ENCODE peak calls at places on chromosome 5, in seven cellular contexts. I is tibial artery, B is body of pancreas, E is PC-3, S is adrenal gland, K is lung, Y is DND-41. C is an unnamed sample.
A peak's percentile ranks its signal among the peaks of the same experiment; 100 is the strongest.

GRCh38 chr5:8828596-8829321 is 717.1 kb downstream of the SEMA5A start:
- DNase-seq in Y (no peak), B (no peak), E (no peak), I (no peak), K (no peak), S (no peak), C (peak; percentile 32)

GRCh38 chr5:68222824-68223354 is 7.3 kb downstream of the PIK3R1 start:
- DNase-seq in I (no peak), B (no peak), Y (no peak), E (no peak), K (no peak), S (no peak), C (no peak)

GRCh38 chr5:82183828-82184227 is 94.3 kb downstream of the RPS23 start:
- DNase-seq in Y (no peak), E (peak; percentile 48), K (no peak), B (no peak), S (no peak), I (no peak), C (peak; percentile 62)

GRCh38 chr5:30390095-30390494 is 803.4 kb upstream of the CDH6 start:
- DNase-seq in I (no peak), E (no peak), B (no peak), S (no peak), K (no peak), Y (no peak), C (no peak)

GRCh38 chr5:77851229-77852067 is 75.3 kb upstream of the TBCA start:
- DNase-seq in I (no peak), S (peak; percentile 37), K (no peak), B (peak; percentile 34), Y (no peak), E (no peak), C (peak; percentile 58)

GRCh38 chr5:139577689-139578347 is 16.7 kb downstream of the UBE2D2 start:
- DNase-seq in B (peak; percentile 18), E (no peak), Y (no peak), K (no peak), I (no peak), S (no peak), C (peak; percentile 16)

GRCh38 chr5:88889165-88890069 is 6.4 kb upstream of the MEF2C start:
- DNase-seq in Y (no peak), E (peak; percentile 33), S (peak; percentile 80), K (peak; percentile 61), B (peak; percentile 50), I (peak; percentile 73), C (peak; percentile 59)

GRCh38 chr5:65418661-65419060 is 63.1 kb downstream of the ADAMTS6 start:
- DNase-seq in I (no peak), B (no peak), K (no peak), Y (no peak), S (no peak), E (no peak), C (no peak)

GRCh38 chr5:179836225-179837019 is 15.7 kb downstream of the SQSTM1 start:
- DNase-seq in I (no peak), S (peak; percentile 75), E (no peak), B (no peak), K (no peak), Y (peak; percentile 68), C (no peak)

GRCh38 chr5:124408738-124409453 is 337.5 kb downstream of the ZNF608 start:
- DNase-seq in B (no peak), Y (no peak), K (no peak), I (no peak), S (no peak), E (no peak), C (no peak)

GRCh38 chr5:128304121-128304520 is 220.6 kb downstream of the SLC12A2 start:
- DNase-seq in B (peak; percentile 9), E (peak; percentile 22), S (peak; percentile 49), I (no peak), Y (no peak), K (peak; percentile 33), C (peak; percentile 76)

GRCh38 chr5:10701567-10702039 is 59.4 kb downstream of the DAP start:
- DNase-seq in Y (peak; percentile 50), I (no peak), E (peak; percentile 81), B (no peak), K (peak; percentile 36), S (peak; percentile 37), C (peak; percentile 63)

GRCh38 chr5:179608131-179608581 is 15.3 kb downstream of the HNRNPH1 start:
- DNase-seq in K (no peak), I (no peak), S (no peak), E (no peak), B (no peak), Y (peak; percentile 80), C (no peak)

GRCh38 chr5:68554566-68555279 is 339.2 kb downstream of the PIK3R1 start:
- DNase-seq in K (no peak), E (no peak), S (peak; percentile 72), Y (no peak), B (peak; percentile 31), I (peak; percentile 87), C (peak; percentile 92)

GRCh38 chr5:1958211-1959010 is 75.7 kb upstream of the IRX4 start:
- DNase-seq in I (no peak), K (no peak), S (no peak), E (no peak), Y (no peak), B (no peak), C (no peak)

GRCh38 chr5:64210866-64211265 is 45.2 kb downstream of the RNF180 start:
- DNase-seq in I (no peak), B (no peak), K (no peak), E (peak; percentile 87), Y (no peak), S (peak; percentile 17), C (peak; percentile 87)

GRCh38 chr5:18305288-18305899 is 671.1 kb downstream of the TAF11L14 start:
- DNase-seq in K (no peak), E (peak; percentile 75), S (no peak), I (no peak), Y (no peak), B (no peak), C (peak; percentile 45)

GRCh38 chr5:164487939-164488338 is 982.5 kb downstream of the MAT2B start:
- DNase-seq in E (no peak), B (no peak), K (no peak), Y (no peak), S (no peak), I (no peak), C (no peak)

GRCh38 chr5:4203146-4203545 is 607.5 kb downstream of the IRX1 start:
- DNase-seq in B (no peak), I (no peak), K (no peak), E (no peak), Y (no peak), S (no peak), C (no peak)

GRCh38 chr5:110536120-110537115 is 190.1 kb downstream of the TMEM232 start:
- DNase-seq in B (peak; percentile 5), I (no peak), K (no peak), Y (no peak), E (no peak), S (no peak), C (no peak)

GRCh38 chr5:132540764-132541163 is 2.6 kb downstream of the IL5 start:
- DNase-seq in S (no peak), Y (no peak), K (no peak), B (no peak), I (no peak), E (no peak), C (no peak)

GRCh38 chr5:25006734-25007133 is 362.0 kb upstream of the CDH10 start:
- DNase-seq in I (no peak), Y (no peak), K (no peak), S (no peak), B (no peak), E (peak; percentile 84), C (no peak)

GRCh38 chr5:64925123-64925522 is 156.4 kb downstream of the CWC27 start:
- DNase-seq in S (no peak), Y (no peak), I (no peak), K (no peak), E (no peak), B (no peak), C (no peak)

GRCh38 chr5:153147891-153148623 is 342.4 kb upstream of the GRIA1 start:
- DNase-seq in I (no peak), E (peak; percentile 49), Y (no peak), B (peak; percentile 41), K (no peak), S (no peak), C (peak; percentile 73)

GRCh38 chr5:173464813-173465212 is 136.6 kb upstream of the STC2 start:
- DNase-seq in I (no peak), E (no peak), K (no peak), S (no peak), B (no peak), Y (no peak), C (no peak)

GRCh38 chr5:39453606-39454005 is 28.8 kb upstream of the DAB2 start:
- DNase-seq in S (no peak), I (no peak), E (peak; percentile 28), Y (no peak), K (no peak), B (no peak), C (no peak)
- H3K4me1 ChIP-seq in S (no peaks in the 10 kb centered on the region), I (no peaks in the 10 kb centered on the region), E (peaks cover 11% of the 10 kb centered on the region), Y (no peaks in the 10 kb centered on the region), K (no peaks in the 10 kb centered on the region), B (no peaks in the 10 kb centered on the region), C (no peaks in the 10 kb centered on the region)

DNA sequence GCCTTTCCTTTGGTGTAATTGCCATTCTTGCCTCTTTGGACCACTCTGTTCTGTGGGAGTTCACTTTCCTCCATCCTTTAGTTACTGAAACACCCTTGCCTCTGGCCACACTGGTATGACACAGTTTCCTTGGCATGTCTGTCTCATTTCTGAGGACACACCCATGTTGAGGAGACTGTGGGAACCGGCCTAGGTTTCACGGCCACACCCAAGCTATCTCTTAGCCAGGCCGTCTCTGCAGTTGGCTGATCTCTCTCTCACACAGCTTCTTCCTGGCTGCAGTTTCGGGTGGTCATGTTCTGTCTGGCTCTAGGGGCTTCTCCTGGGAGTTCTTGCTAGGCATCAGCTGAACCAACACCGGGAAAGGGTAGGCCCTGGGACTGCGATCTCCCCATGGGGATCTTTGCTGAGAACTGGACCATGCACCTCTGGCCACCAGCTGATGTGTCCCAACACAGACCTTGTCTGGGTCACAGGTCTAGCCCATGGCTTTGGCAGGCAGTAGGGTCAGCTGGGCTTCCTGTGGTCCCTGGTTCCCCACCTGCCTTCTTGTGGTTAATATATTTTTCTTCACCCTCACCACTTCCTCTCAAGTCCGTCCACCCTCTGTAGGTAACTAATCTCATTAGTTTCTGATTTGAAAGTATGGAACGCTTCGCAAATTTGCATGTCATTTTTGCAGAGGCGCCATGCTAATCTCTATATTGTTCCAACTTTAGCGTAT is 24.9 kb downstream of the ARHGEF37 start:
- DNase-seq in I (peak; percentile 46), Y (no peak), K (no peak), B (no peak), S (no peak), E (peak; percentile 100), C (no peak)
- H3K27ac ChIP-seq in I (no peak overlapping the region), Y (no peak overlapping the region), K (no peak overlapping the region), B (no peak overlapping the region), S (no peak overlapping the region), E (peak overlapping the region; percentile 93), C (no peak overlapping the region)

DNA sequence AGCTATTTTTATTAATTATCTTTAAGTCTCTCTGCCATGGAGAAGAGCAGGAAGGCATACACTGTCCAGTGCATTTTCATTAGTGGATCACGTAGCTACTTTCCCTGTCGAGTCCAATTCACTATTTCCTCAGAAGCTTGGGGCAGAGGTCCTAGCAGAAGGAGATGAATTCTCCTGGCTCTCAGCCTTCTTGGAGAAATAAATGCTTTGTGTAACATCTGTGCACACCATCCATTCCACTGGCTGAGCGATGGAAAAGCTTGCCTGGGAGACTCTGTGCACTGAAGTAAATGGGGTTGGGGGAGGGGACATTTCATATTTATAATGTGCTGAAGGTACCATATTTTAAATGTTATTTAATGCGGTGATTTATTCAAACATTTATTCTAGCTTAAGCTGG is 23.4 kb downstream of the PROP1 start:
- DNase-seq in K (no peak), I (no peak), E (no peak), S (no peak), Y (no peak), B (no peak), C (no peak)
- H3K27me3 ChIP-seq in K (no peaks in the 10 kb centered on the region), I (no peaks in the 10 kb centered on the region), E (no peaks in the 10 kb centered on the region), S (peaks cover 8% of the 10 kb centered on the region), Y (no peaks in the 10 kb centered on the region), B (no peaks in the 10 kb centered on the region), C (no peaks in the 10 kb centered on the region)

GRCh38 chr5:95858023-95858461 is 35.5 kb upstream of the GLRX start:
- DNase-seq in B (no peak), E (no peak), S (peak; percentile 72), Y (no peak), K (peak; percentile 62), I (peak; percentile 83), C (peak; percentile 65)
- H3K4me1 ChIP-seq in B (peaks cover 57% of the 10 kb centered on the region), E (peaks cover 44% of the 10 kb centered on the region), S (peaks cover 49% of the 10 kb centered on the region), Y (peaks cover 29% of the 10 kb centered on the region), K (peaks cover 29% of the 10 kb centered on the region), I (peaks cover 47% of the 10 kb centered on the region), C (peaks cover 60% of the 10 kb centered on the region)

C was measured in cardiac muscle cell.